ENCODE peak calls at places on chromosomes 16 and 17, in four cellular contexts. D is keratinocyte, Z is K562, B is astrocyte of the cerebellum. C is an unnamed sample.

GRCh38 chr16:74448990-74449389 is 27.7 kb upstream of the CLEC18B start:
- DNase-seq in D (peak; percentile 72), Z (peak; percentile 18), B (peak; percentile 62), C (no peak)

GRCh38 chr17:57911021-57911420 is 44.2 kb downstream of the CUEDC1 start:
- DNase-seq in D (no peak), Z (no peak), B (no peak), C (no peak)

GRCh38 chr17:27760069-27760885 is 40.1 kb downstream of the NOS2 start:
- DNase-seq in D (no peak), Z (peak; percentile 79), B (no peak), C (peak; percentile 58)

GRCh38 chr17:77346765-77347164 is 206.0 kb downstream of the SEC14L1 start:
- DNase-seq in D (no peak), Z (no peak), B (no peak), C (no peak)

GRCh38 chr16:27625050-27625697 is 75.2 kb downstream of the KATNIP start:
- DNase-seq in D (no peak), Z (no peak), B (no peak), C (no peak)

GRCh38 chr16:11181889-11182279 is 74.1 kb downstream of the SOCS1 start:
- DNase-seq in D (no peak), Z (no peak), B (no peak), C (peak; percentile 72)

GRCh38 chr16:78365376-78365775 is 265.9 kb downstream of the WWOX start:
- DNase-seq in D (no peak), Z (no peak), B (no peak), C (no peak)

GRCh38 chr16:2426941-2427361 is 2.3 kb upstream of the CCNF start:
- DNase-seq in D (no peak), Z (no peak), B (no peak), C (no peak)

GRCh38 chr16:49462989-49463371 is 89.4 kb downstream of the C16orf78 start:
- DNase-seq in D (no peak), Z (no peak), B (no peak), C (peak; percentile 29)

GRCh38 chr16:11994187-11995119 is 17.9 kb downstream of the SNX29 start:
- DNase-seq in D (no peak), Z (peak; percentile 22), B (no peak), C (no peak)

GRCh38 chr17:307295-307691 is 45.3 kb downstream of the RPH3AL start:
- DNase-seq in D (no peak), Z (no peak), B (no peak), C (no peak)

GRCh38 chr16:87740909-87741424 is 24.8 kb downstream of the KLHDC4 start:
- DNase-seq in D (no peak), Z (no peak), B (peak; percentile 28), C (no peak)

GRCh38 chr16:27444015-27444414 is 42.0 kb downstream of the IL21R start:
- DNase-seq in D (no peak), Z (no peak), B (peak; percentile 45), C (no peak)

GRCh38 chr16:81755915-81756644 is 23.0 kb upstream of the PLCG2 start:
- DNase-seq in D (no peak), Z (no peak), B (no peak), C (no peak)

GRCh38 chr16:693766-694165 is 3.6 kb upstream of the WDR24 start:
- DNase-seq in D (no peak), Z (no peak), B (no peak), C (no peak)

GRCh38 chr17:55285340-55286301 is 20.9 kb downstream of the HLF start:
- DNase-seq in D (no peak), Z (no peak), B (peak; percentile 52), C (no peak)

GRCh38 chr17:68383443-68384321 is 73.6 kb downstream of the WIPI1 start:
- DNase-seq in D (no peak), Z (no peak), B (peak; percentile 84), C (no peak)

DNA sequence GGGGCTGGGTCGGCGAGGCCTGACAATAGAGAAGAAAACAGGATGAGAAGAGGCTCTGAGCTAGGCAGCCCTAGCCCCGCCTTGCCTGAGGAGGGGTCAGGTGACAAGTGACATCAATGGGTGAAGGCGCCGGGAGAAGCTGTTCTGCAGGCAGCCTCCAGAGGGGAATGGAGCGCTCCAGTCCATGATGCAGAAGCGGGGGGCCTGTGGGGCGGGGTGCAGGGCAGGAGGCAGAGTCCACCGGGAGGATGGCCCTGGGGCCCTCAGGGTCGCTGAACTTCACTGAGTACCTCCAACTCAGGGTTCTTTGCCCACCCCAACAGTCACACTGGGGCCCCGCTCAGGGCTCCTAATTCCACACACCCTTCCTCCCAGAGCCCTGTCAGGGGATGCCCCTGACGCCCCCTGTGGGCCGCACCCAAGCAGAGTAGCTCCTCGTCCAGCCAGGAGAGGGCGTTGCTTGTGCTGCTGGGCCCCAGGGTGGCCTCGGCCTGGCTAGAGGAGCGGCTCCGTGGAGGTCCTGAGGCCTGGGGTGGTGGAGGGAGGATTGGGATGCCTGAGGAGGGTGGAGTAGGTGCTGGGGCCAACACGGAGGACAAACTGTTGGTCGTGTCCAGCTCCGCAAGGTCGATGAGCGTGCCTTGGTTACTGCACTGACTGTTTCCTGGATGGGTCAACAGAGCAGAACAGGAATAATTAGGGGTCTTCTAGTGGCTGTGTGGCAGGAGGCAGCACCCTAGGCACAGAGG is 20.8 kb downstream of the GGA3 start:
- DNase-seq in D (no peak), Z (peak; percentile 84), B (no peak), C (no peak)
- H3K4me3 ChIP-seq in D (no peak overlapping the region), Z (no peak overlapping the region), B (no peak overlapping the region), C (no peak overlapping the region)

GRCh38 chr17:31094600-31095238 is at the start of gene NF1:
- DNase-seq in D (peak; percentile 65), Z (peak; percentile 98), B (peak; percentile 89), C (peak; percentile 95)
- TF ChIP-seq CTCF in D (no peak), Z (peak; percentile 21), B (no peak), C (no peak)

DNA sequence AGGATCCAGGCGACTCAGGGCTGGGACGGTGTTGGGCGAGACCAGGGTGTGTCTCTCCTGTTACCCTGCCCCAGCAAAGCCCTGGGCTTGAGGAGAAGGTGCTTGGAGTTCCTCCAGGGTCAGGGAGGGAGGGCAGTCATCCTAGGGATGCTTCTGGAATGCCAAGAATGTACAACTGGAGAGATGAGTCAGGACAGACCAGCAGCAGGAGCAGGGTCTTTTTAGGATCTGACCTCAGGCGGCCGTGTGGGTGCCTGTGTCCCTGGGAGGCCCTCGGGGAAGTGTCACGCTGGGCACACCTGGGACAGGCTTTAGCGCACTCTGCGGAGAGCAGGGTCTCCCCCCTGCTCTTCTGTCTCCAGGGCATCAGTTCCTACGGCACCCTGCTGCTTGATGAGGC is 8.2 kb upstream of the MTSS2 start:
- DNase-seq in D (peak; percentile 77), Z (no peak), B (peak; percentile 44), C (no peak)
- H3K4me3 ChIP-seq in D (no peak overlapping the region), Z (no peak overlapping the region), B (no peak overlapping the region), C (no peak overlapping the region)

GRCh38 chr16:86317617-86318021 is 192.7 kb upstream of the FOXF1 start:
- DNase-seq in D (no peak), Z (no peak), B (no peak), C (no peak)

GRCh38 chr16:86314402-86315025 is 195.8 kb upstream of the FOXF1 start:
- DNase-seq in D (no peak), Z (no peak), B (no peak), C (no peak)

GRCh38 chr16:86318119-86318518 is 192.2 kb upstream of the FOXF1 start:
- DNase-seq in D (no peak), Z (no peak), B (no peak), C (no peak)

GRCh38 chr16:86319871-86320270 is 190.5 kb upstream of the FOXF1 start:
- DNase-seq in D (no peak), Z (no peak), B (no peak), C (no peak)

DNA sequence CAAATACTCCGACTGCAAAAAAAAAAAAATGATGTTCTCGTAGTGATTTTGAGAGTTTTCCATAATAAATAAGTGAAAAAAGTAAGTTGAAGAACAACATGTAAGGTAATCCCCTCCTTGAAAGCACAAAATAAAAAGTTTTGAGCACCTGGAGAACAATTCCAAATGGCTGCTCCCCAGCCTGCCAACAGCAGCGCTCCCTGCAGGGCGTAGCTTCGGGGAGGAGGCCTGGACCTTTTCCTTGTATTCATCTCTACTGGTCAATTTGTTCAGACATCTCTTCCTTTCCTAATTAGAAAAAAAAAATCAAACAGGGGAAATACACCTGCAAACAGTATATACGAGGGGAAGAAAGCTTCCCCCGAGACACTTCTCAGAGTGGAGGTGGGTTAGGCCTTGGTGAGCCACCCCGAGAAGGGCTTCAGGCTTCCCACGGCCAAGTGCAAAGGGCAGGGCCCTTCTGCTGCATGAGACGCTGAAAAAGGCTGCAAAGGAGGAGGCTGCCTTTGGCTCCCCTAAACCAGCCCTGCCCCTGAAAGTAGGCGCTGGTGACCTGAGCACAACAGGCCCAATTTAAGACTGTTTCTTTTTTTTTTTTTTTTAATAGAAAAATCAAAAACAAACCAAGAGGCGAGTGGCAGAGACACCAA is 193.2 kb upstream of the FOXF1 start:
- DNase-seq in D (no peak), Z (no peak), B (no peak), C (no peak)
- TF ChIP-seq CTCF in D (no peak), Z (peak; percentile 5), B (no peak), C (no peak)

C was measured in GM12865.